ENCODE peak calls at places on chromosomes 5 and 9, in ten cellular contexts. U, F, W, G, J, S, R, L, M and P are unnamed samples.

GRCh38 chr9:136363106-136363605 is 388 bp downstream of the DNLZ start:
- DNase-seq in W (peak; percentile 99), J (peak; percentile 96), L (peak; percentile 98), U (peak; percentile 93), M (peak; percentile 97), G (peak; percentile 94), R (peak; percentile 88), S (peak; percentile 89), F (peak; percentile 97), P (peak; percentile 98)

GRCh38 chr5:121218086-121218485 is 633.6 kb upstream of the FTMT start:
- DNase-seq in F (no peak), R (no peak), W (no peak), L (no peak), M (no peak), G (no peak), U (no peak), S (no peak), J (no peak), P (no peak)

GRCh38 chr9:133683494-133684460 is 47.6 kb downstream of the DBH start:
- DNase-seq in J (no peak), F (peak; percentile 66), S (peak; percentile 18), L (no peak), G (no peak), M (peak; percentile 61), U (peak; percentile 2), R (no peak), W (no peak), P (no peak)

GRCh38 chr9:16293610-16294009 is 576.9 kb downstream of the BNC2 start:
- DNase-seq in S (no peak), J (no peak), R (no peak), U (peak; percentile 55), M (no peak), G (no peak), L (no peak), W (no peak), F (no peak), P (no peak)

GRCh38 chr9:106634183-106634582 is 228.8 kb upstream of the ZNF462 start:
- DNase-seq in M (no peak), F (no peak), L (no peak), S (no peak), J (no peak), R (no peak), G (no peak), U (no peak), W (no peak), P (no peak)

GRCh38 chr5:65774346-65774745 is 52.3 kb downstream of the NLN start:
- DNase-seq in J (no peak), S (peak; percentile 91), G (peak; percentile 62), F (peak; percentile 73), L (no peak), M (peak; percentile 95), W (no peak), U (peak; percentile 93), R (peak; percentile 25), P (no peak)

GRCh38 chr5:55226934-55227737 is at the start of gene MCIDAS:
- DNase-seq in J (no peak), F (peak; percentile 30), M (no peak), S (peak; percentile 25), W (peak; percentile 86), U (peak; percentile 13), L (no peak), R (peak; percentile 61), G (no peak), P (no peak)

GRCh38 chr5:107698286-107698685 is 27.5 kb upstream of the EFNA5 start:
- DNase-seq in U (peak; percentile 71), G (peak; percentile 52), L (no peak), F (no peak), M (peak; percentile 44), W (no peak), S (peak; percentile 14), J (no peak), R (no peak), P (no peak)

GRCh38 chr5:32928761-32929160 is 217.6 kb downstream of the NPR3 start:
- DNase-seq in G (no peak), L (no peak), M (no peak), U (peak; percentile 26), R (no peak), J (no peak), W (no peak), S (peak; percentile 40), F (no peak), P (no peak)

GRCh38 chr5:109649371-109649770 is 40.4 kb upstream of the MAN2A1 start:
- DNase-seq in R (no peak), W (no peak), U (no peak), F (no peak), M (no peak), J (no peak), L (no peak), S (no peak), G (peak; percentile 1), P (no peak)

DNA sequence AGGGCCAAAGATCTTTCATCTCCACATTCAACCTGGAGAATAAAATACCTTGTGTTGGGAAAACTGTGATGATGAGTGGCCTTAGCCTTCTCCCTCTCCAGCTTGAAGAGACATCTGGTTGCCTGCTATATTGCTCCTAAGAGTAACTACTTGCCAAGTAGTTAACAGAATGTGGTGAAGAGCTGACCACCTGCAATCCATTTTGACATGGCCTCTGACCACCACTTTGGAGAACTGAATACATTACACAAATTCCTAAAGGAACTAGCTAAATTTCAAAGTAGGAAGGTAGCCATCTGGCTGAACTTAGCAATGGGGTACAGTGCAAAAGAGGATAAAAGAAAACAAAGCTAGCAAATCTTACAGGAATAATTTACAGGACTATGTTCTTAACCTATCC is 7.2 kb downstream of the TBCA start:
- DNase-seq in U (peak; percentile 58), J (no peak), S (peak; percentile 67), R (no peak), M (peak; percentile 25), L (no peak), F (no peak), W (no peak), G (peak; percentile 53), P (no peak)
- TF ChIP-seq CTCF in U (no peak), J (no peak), S (no peak), R (no peak), M (no peak), L (no peak), F (no peak), W (no peak), G (no peak), P (no peak)

GRCh38 chr5:155727512-155728145 is 599.3 kb upstream of the SGCD start:
- DNase-seq in W (no peak), M (no peak), U (peak; percentile 21), F (no peak), G (no peak), L (no peak), R (no peak), J (no peak), S (peak; percentile 1), P (no peak)

GRCh38 chr5:155732587-155733376 is 594.2 kb upstream of the SGCD start:
- DNase-seq in G (no peak), M (no peak), U (no peak), W (no peak), R (no peak), L (no peak), J (no peak), F (no peak), S (no peak), P (no peak)

GRCh38 chr5:155728146-155728856 is 598.7 kb upstream of the SGCD start:
- DNase-seq in J (peak; percentile 71), U (peak; percentile 76), S (peak; percentile 64), F (peak; percentile 50), W (no peak), R (no peak), L (no peak), M (peak; percentile 16), G (peak; percentile 2), P (peak; percentile 72)

GRCh38 chr5:155728857-155729683 is 597.9 kb upstream of the SGCD start:
- DNase-seq in S (peak; percentile 21), R (no peak), M (no peak), J (peak; percentile 33), L (no peak), U (peak; percentile 78), F (no peak), G (no peak), W (no peak), P (no peak)

GRCh38 chr5:155729684-155730059 is 597.3 kb upstream of the SGCD start:
- DNase-seq in W (no peak), R (no peak), U (peak; percentile 70), M (no peak), G (no peak), S (peak; percentile 7), J (peak; percentile 55), L (no peak), F (peak; percentile 2), P (no peak)
- H3K4me3 ChIP-seq in W (peak overlapping the region; percentile 51), R (no peak overlapping the region), U (peak overlapping the region; percentile 75), M (no peak overlapping the region), G (no peak overlapping the region), S (no peak overlapping the region), J (no peak overlapping the region), L (no peak overlapping the region), F (no peak overlapping the region), P (peak overlapping the region; percentile 66)

GRCh38 chr9:124419832-124420489 is 4.7 kb upstream of the PSMB7 start:
- DNase-seq in U (no peak), G (no peak), M (no peak), F (no peak), W (no peak), J (no peak), L (no peak), R (no peak), S (no peak), P (no peak)
- TF ChIP-seq CTCF in U (no peak), G (no peak), M (no peak), F (no peak), W (no peak), J (no peak), L (no peak), R (peak; percentile 15), S (no peak), P (no peak)

DNA sequence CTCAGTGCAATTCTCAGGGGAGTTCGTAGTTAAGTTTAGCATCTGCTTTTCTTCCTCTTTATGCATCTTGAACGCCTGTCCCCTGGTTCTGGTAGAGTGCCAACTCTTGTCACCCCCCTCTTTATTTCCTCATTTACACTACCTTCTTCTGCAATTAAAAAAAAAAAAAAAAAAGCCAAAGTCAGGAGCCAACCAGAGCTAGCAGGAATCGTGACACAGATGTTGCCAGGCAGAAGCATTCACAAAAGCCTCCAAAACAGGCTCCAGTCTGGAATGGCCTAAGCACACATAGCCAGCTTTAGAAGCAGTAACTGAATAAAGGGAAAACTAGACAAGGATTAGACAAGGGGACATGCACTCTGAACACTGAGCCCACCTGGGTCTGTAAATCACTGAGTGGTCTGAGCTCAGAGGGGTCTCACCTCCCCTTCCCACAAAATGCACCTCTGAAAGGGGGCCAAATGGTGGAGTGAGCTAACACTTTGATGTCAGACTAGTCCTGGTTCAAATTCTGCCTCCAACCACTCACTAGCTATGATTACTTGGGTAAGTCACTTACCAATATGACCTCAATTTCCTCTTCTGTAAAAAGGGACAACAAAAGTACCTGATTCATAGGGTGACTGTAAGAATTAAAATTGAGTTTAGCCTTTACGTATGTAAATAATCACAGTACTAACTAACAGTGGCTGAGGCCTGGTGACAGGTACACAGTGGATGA is 2.0 kb downstream of the CD74 start:
- DNase-seq in U (peak; percentile 76), R (peak; percentile 64), G (peak; percentile 65), L (peak; percentile 78), F (peak; percentile 84), M (peak; percentile 87), S (peak; percentile 65), W (no peak), J (peak; percentile 59), P (no peak)
- H3K4me3 ChIP-seq in U (no peak overlapping the region), R (no peak overlapping the region), G (no peak overlapping the region), L (peak overlapping the region; percentile 14), F (no peak overlapping the region), M (no peak overlapping the region), S (no peak overlapping the region), W (peak overlapping the region; percentile 49), J (no peak overlapping the region), P (peak overlapping the region; percentile 68)

GRCh38 chr5:143514915-143515314 is 111.4 kb upstream of the NR3C1 start:
- DNase-seq in F (no peak), S (peak; percentile 64), R (no peak), L (no peak), J (no peak), U (peak; percentile 77), M (peak; percentile 34), G (peak; percentile 73), W (no peak), P (no peak)
- TF ChIP-seq CTCF in F (no peak), S (no peak), R (no peak), L (no peak), J (no peak), U (no peak), M (no peak), G (no peak), W (no peak), P (no peak)